ENCODE peak calls at places on chromosome 18, in six cellular contexts. One of them, this sample, is unnamed.

GRCh38 chr18:12278765-12279682 is 24.9 kb downstream of the CIDEA start:
- DNase-seq in ovary: peak
- DNase-seq in SK-MEL-5: no peak
- DNase-seq in naive thymus-derived CD4-positive, alpha-beta T cell: no peak
- DNase-seq in ecto neural progenitor cell: peak
- DNase-seq in gastrocnemius medialis: peak
- DNase-seq in this sample: no peak

GRCh38 chr18:2902327-2902726 is 55.5 kb downstream of the EMILIN2 start:
- DNase-seq in ovary: no peak
- DNase-seq in SK-MEL-5: no peak
- DNase-seq in naive thymus-derived CD4-positive, alpha-beta T cell: no peak
- DNase-seq in ecto neural progenitor cell: no peak
- DNase-seq in gastrocnemius medialis: no peak
- DNase-seq in this sample: no peak

GRCh38 chr18:25299426-25299825 is 52.5 kb downstream of the ZNF521 start:
- DNase-seq in ovary: no peak
- DNase-seq in SK-MEL-5: peak
- DNase-seq in naive thymus-derived CD4-positive, alpha-beta T cell: no peak
- DNase-seq in ecto neural progenitor cell: no peak
- DNase-seq in gastrocnemius medialis: no peak
- DNase-seq in this sample: no peak

GRCh38 chr18:33812186-33812585 is 234.2 kb downstream of the ASXL3 start:
- DNase-seq in ovary: no peak
- DNase-seq in SK-MEL-5: no peak
- DNase-seq in naive thymus-derived CD4-positive, alpha-beta T cell: no peak
- DNase-seq in ecto neural progenitor cell: no peak
- DNase-seq in gastrocnemius medialis: no peak
- DNase-seq in this sample: no peak

GRCh38 chr18:5678779-5679406 is 135.1 kb upstream of the EPB41L3 start:
- DNase-seq in ovary: no peak
- DNase-seq in SK-MEL-5: no peak
- DNase-seq in naive thymus-derived CD4-positive, alpha-beta T cell: no peak
- DNase-seq in ecto neural progenitor cell: no peak
- DNase-seq in gastrocnemius medialis: no peak
- DNase-seq in this sample: no peak

GRCh38 chr18:58789856-58790255 is 74.8 kb upstream of the ZNF532 start:
- DNase-seq in ovary: peak
- DNase-seq in SK-MEL-5: no peak
- DNase-seq in naive thymus-derived CD4-positive, alpha-beta T cell: no peak
- DNase-seq in ecto neural progenitor cell: no peak
- DNase-seq in gastrocnemius medialis: no peak
- DNase-seq in this sample: no peak

GRCh38 chr18:76274470-76275289 is 220.4 kb downstream of the ZNF516 start:
- DNase-seq in ovary: no peak
- DNase-seq in SK-MEL-5: no peak
- DNase-seq in naive thymus-derived CD4-positive, alpha-beta T cell: no peak
- DNase-seq in ecto neural progenitor cell: peak
- DNase-seq in gastrocnemius medialis: no peak
- DNase-seq in this sample: no peak

GRCh38 chr18:28109781-28110460 is 67.0 kb downstream of the CDH2 start:
- DNase-seq in ovary: no peak
- DNase-seq in SK-MEL-5: no peak
- DNase-seq in naive thymus-derived CD4-positive, alpha-beta T cell: no peak
- DNase-seq in ecto neural progenitor cell: no peak
- DNase-seq in gastrocnemius medialis: no peak
- DNase-seq in this sample: no peak

GRCh38 chr18:22337878-22338277 is 79.8 kb downstream of the CTAGE1 start:
- DNase-seq in ovary: no peak
- DNase-seq in SK-MEL-5: no peak
- DNase-seq in naive thymus-derived CD4-positive, alpha-beta T cell: no peak
- DNase-seq in ecto neural progenitor cell: no peak
- DNase-seq in gastrocnemius medialis: no peak
- DNase-seq in this sample: no peak

GRCh38 chr18:34873966-34874365 is 163.9 kb downstream of the DTNA start:
- DNase-seq in ovary: no peak
- DNase-seq in SK-MEL-5: no peak
- DNase-seq in naive thymus-derived CD4-positive, alpha-beta T cell: no peak
- DNase-seq in ecto neural progenitor cell: no peak
- DNase-seq in gastrocnemius medialis: no peak
- DNase-seq in this sample: no peak

GRCh38 chr18:37266290-37266689 is 299.3 kb downstream of the CELF4 start:
- DNase-seq in ovary: no peak
- DNase-seq in SK-MEL-5: peak
- DNase-seq in naive thymus-derived CD4-positive, alpha-beta T cell: no peak
- DNase-seq in ecto neural progenitor cell: peak
- DNase-seq in gastrocnemius medialis: no peak
- DNase-seq in this sample: no peak

GRCh38 chr18:34659579-34660517 is 50.2 kb upstream of the DTNA start:
- DNase-seq in ovary: peak
- DNase-seq in SK-MEL-5: peak
- DNase-seq in naive thymus-derived CD4-positive, alpha-beta T cell: no peak
- DNase-seq in ecto neural progenitor cell: peak
- DNase-seq in gastrocnemius medialis: peak
- DNase-seq in this sample: no peak

GRCh38 chr18:46256078-46256477 is 151.9 kb downstream of the HAUS1 start:
- DNase-seq in ovary: no peak
- DNase-seq in SK-MEL-5: no peak
- DNase-seq in naive thymus-derived CD4-positive, alpha-beta T cell: no peak
- DNase-seq in ecto neural progenitor cell: no peak
- DNase-seq in gastrocnemius medialis: no peak
- DNase-seq in this sample: no peak

This sample was measured in CD4-positive, CD25-positive, alpha-beta regulatory T cell.